ENCODE peak calls at places on chromosomes 4 and X, in nine cellular contexts. D is stomach; L is CD8-positive, alpha-beta T cell; J is suprapubic skin; Y is heart right ventricle; P is mammary epithelial cell; Q is SK-N-SH; A is mucosa of descending colon; E is fibroblast of lung. S is an unnamed sample.

GRCh38 chr4:71382569-71383560 is 44.0 kb downstream of the SLC4A4 start:
- DNase-seq in Y (no peak), L (no peak), E (no peak), J (no peak), A (no peak), P (no peak), D (no peak), Q (no peak), S (no peak)

GRCh38 chr4:38950159-38950558 is 82.0 kb downstream of the TMEM156 start:
- DNase-seq in A (no peak), J (no peak), L (no peak), P (no peak), Q (no peak), Y (no peak), D (no peak), E (peak; percentile 44), S (no peak)

GRCh38 chr4:80154547-80154933 is 42.8 kb upstream of the PRDM8 start:
- DNase-seq in Y (no peak), E (no peak), Q (peak; percentile 46), A (no peak), P (no peak), J (no peak), L (no peak), D (no peak), S (peak; percentile 42)

GRCh38 chr4:70778888-70779422 is 57.2 kb downstream of the RUFY3 start:
- DNase-seq in L (no peak), A (no peak), P (no peak), J (no peak), Q (no peak), Y (peak; percentile 6), E (peak; percentile 87), D (no peak), S (peak; percentile 46)

GRCh38 chr4:186067757-186068385 is 1.1 kb upstream of the TLR3 start:
- DNase-seq in L (no peak), P (peak; percentile 32), A (no peak), D (peak; percentile 79), Q (peak; percentile 31), Y (peak; percentile 60), J (peak; percentile 74), E (peak; percentile 75), S (peak; percentile 71)

GRCh38 chrX:49627030-49627777 is 28.4 kb downstream of the GAGE1 start:
- DNase-seq in L (peak; percentile 51), J (no peak), E (no peak), D (no peak), Y (peak; percentile 3), Q (peak; percentile 52), P (peak; percentile 1), A (no peak), S (no peak)

GRCh38 chr4:173539986-173540385 is 10.0 kb upstream of the HAND2 start:
- DNase-seq in J (no peak), L (no peak), D (no peak), A (no peak), E (no peak), P (no peak), Q (no peak), Y (no peak), S (no peak)

GRCh38 chr4:108172780-108173598 is 4.3 kb upstream of the LEF1 start:
- DNase-seq in Y (peak; percentile 15), J (no peak), L (peak; percentile 84), Q (peak; percentile 83), A (peak; percentile 61), E (peak; percentile 69), P (peak; percentile 29), D (peak; percentile 54), S (peak; percentile 56)

GRCh38 chr4:19523964-19524363 is 727.7 kb upstream of the SLIT2 start:
- DNase-seq in A (no peak), J (no peak), L (no peak), E (no peak), P (no peak), Q (no peak), D (no peak), Y (no peak), S (no peak)

GRCh38 chr4:112060212-112060611 is 85.0 kb upstream of the FAM241A start:
- DNase-seq in J (no peak), E (peak; percentile 23), Y (no peak), D (no peak), Q (peak; percentile 13), P (no peak), L (no peak), A (no peak), S (peak; percentile 38)

GRCh38 chr4:113587640-113588275 is 173.8 kb downstream of the CAMK2D start:
- DNase-seq in D (no peak), Q (no peak), A (no peak), E (no peak), P (no peak), J (no peak), L (no peak), Y (no peak), S (no peak)

GRCh38 chr4:56858302-56858644 is 36.8 kb upstream of the SPINK2 start:
- DNase-seq in Q (no peak), P (no peak), E (no peak), Y (no peak), D (no peak), A (no peak), L (no peak), J (no peak), S (no peak)

GRCh38 chr4:103934178-103934789 is 214.5 kb upstream of the TACR3 start:
- DNase-seq in Q (peak; percentile 33), A (no peak), Y (peak; percentile 14), P (peak; percentile 25), E (peak; percentile 55), D (no peak), J (no peak), L (no peak), S (peak; percentile 58)

GRCh38 chr4:71366776-71367175 is 28.0 kb downstream of the SLC4A4 start:
- DNase-seq in J (no peak), L (no peak), A (no peak), Q (no peak), E (no peak), P (no peak), D (no peak), Y (no peak), S (no peak)

GRCh38 chr4:185700635-185701034 is 111.4 kb downstream of the SORBS2 start:
- DNase-seq in Q (no peak), D (no peak), E (no peak), A (no peak), L (no peak), P (no peak), J (no peak), Y (no peak), S (no peak)

GRCh38 chrX:107747596-107748161 is 27.9 kb downstream of the TSC22D3 start:
- DNase-seq in Y (peak; percentile 37), A (no peak), D (no peak), Q (no peak), E (peak; percentile 52), P (peak; percentile 73), J (no peak), L (no peak), S (peak; percentile 64)

DNA sequence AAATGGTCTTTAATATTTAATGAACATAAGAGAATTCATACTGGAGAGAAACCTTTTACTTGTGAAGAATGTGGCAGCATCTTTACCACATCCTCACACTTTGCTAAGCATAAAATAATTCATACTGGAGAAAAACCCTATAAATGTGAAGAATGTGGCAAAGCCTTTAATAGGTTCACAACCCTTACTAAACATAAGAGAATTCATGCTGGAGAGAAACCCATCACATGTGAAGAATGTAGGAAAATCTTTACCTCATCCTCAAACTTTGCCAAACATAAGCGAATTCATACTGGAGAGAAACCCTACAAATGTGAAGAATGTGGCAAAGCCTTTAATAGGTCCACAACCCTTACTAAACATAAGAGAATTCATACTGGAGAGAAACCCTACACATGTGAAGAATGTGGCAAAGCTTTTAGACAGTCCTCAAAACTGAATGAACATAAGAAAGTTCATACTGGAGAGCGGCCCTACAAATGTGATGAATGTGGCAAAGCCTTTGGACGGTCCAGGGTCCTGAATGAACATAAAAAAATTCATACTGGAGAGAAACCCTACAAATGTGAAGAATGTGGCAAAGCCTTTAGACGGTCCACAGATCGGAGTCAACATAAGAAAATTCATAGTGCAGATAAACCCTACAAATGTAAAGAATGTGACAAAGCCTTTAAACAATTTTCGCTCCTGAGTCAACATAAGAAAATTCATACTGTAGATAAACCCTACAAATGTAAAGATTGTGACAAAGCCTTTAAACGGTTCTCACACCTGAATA is 35.6 kb downstream of the ZNF141 start:
- DNase-seq in Y (no peak), E (peak; percentile 6), A (no peak), D (no peak), P (no peak), L (no peak), J (no peak), Q (no peak), S (no peak)
- H3K9me3 ChIP-seq in Y (peaks cover 100% of the 10 kb centered on the region), E (peaks cover 5% of the 10 kb centered on the region), A (peaks cover 99% of the 10 kb centered on the region), D (peaks cover 58% of the 10 kb centered on the region), P (peaks cover 63% of the 10 kb centered on the region), L (peaks cover 61% of the 10 kb centered on the region), J (peaks cover 93% of the 10 kb centered on the region), Q (peaks cover 65% of the 10 kb centered on the region), S (peaks cover 25% of the 10 kb centered on the region)

DNA sequence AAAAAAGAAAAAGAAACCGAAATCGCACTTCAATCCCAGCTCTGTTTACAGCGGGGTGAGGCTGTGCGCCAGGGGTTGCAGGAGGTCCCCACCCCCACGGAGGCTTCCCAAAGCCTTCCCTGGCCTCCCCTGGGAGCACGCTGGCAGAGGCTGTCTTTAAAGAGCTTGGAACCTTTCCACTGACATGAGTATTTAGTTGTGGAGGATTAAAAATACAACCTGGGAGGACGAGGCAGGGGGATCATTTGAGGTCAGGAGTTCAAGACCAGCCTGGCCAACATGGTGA is 69.1 kb downstream of the PPP2R2C start:
- DNase-seq in Y (no peak), E (no peak), A (no peak), L (no peak), Q (no peak), J (no peak), P (no peak), D (no peak), S (no peak)
- H3K4me3 ChIP-seq in Y (no peak overlapping the region), E (no peak overlapping the region), A (no peak overlapping the region), L (no peak overlapping the region), Q (no peak overlapping the region), J (no peak overlapping the region), P (no peak overlapping the region), D (no peak overlapping the region), S (no peak overlapping the region)

DNA sequence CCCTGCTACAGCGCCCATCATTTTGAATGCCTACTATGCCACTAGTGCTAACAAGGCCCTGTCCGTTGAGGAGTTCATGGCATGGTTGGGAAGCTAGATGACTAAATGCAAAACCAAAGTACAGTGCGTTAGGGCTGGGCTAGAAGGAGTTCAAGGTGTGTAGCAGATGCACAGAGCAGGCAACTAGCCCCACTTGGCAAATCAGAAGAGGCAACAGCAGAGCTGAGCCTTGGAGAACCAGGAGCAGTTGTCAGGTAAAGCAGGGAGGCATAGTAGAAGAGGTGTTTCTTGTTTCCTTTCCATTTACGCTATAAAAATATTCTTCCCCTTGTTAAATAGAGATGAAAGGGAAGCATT is 146.6 kb upstream of the CPEB2 start:
- DNase-seq in J (no peak), Y (no peak), D (no peak), Q (no peak), E (no peak), L (no peak), P (no peak), A (no peak), S (no peak)
- H3K9me3 ChIP-seq in J (no peaks in the 10 kb centered on the region), Y (no peaks in the 10 kb centered on the region), D (no peaks in the 10 kb centered on the region), Q (no peaks in the 10 kb centered on the region), E (no peaks in the 10 kb centered on the region), L (no peaks in the 10 kb centered on the region), P (no peaks in the 10 kb centered on the region), A (no peaks in the 10 kb centered on the region), S (no peaks in the 10 kb centered on the region)

DNA sequence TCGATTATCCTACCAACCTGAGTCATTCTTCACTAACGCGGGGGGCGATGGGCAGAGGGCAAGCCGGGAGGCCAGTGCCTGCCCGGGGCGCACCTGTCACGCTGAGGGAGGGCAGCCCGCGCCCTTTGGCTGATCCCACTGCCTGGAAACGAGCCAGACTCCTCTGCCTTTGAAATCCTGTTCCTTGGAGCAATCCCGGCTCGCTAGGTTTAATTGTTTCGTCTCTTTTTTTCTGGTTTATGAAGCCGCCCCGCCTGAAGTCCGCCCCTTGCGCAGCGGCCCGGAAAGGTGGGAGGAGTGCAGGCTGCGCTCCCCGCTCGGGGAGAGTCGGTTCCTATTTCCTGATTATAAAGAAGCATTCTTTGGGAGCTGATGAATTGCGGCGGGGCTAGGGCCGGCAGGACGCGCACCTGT is 484.2 kb downstream of the BCOR start:
- DNase-seq in L (no peak), P (peak; percentile 18), E (no peak), A (no peak), D (no peak), J (no peak), Y (peak; percentile 42), Q (peak; percentile 67), S (peak; percentile 28)
- H3K4me3 ChIP-seq in L (peak overlapping the region; percentile 49), P (no peak overlapping the region), E (no peak overlapping the region), A (no peak overlapping the region), D (peak overlapping the region; percentile 20), J (peak overlapping the region; percentile 32), Y (no peak overlapping the region), Q (peak overlapping the region; percentile 31), S (peak overlapping the region; percentile 35)